ENCODE peak calls at places on chromosome 22, in eight cellular contexts. Z is IMR-90, P is GM06990, H is GM10248, V is EH, I is NCI-H345, Y is substantia nigra, T is GM12878. R is an unnamed sample.

GRCh38 chr22:31346255-31346732 is at the start of gene PATZ1:
- DNase-seq in I (peak), Y (peak), P (peak), T (no peak), Z (peak), V (peak), H (peak), R (peak)

GRCh38 chr22:39643311-39644083 is 72.9 kb downstream of the CACNA1I start:
- DNase-seq in P (no peak), Z (peak), V (peak), I (no peak), H (no peak), T (no peak), Y (no peak), R (no peak)

GRCh38 chr22:19766506-19767426 is 6.2 kb downstream of the TBX1 start:
- DNase-seq in Y (no peak), T (no peak), V (peak), I (no peak), P (peak), Z (no peak), H (no peak), R (no peak)

GRCh38 chr22:17777717-17778044 is 3.4 kb upstream of the BID start:
- DNase-seq in V (no peak), H (no peak), P (no peak), Y (no peak), I (no peak), T (no peak), Z (no peak), R (no peak)

GRCh38 chr22:42959472-42960145 is 55.3 kb downstream of the PACSIN2 start:
- DNase-seq in P (no peak), T (no peak), V (peak), H (no peak), I (no peak), Z (peak), Y (no peak), R (no peak)

GRCh38 chr22:20280866-20281265 is 12.7 kb upstream of the RTN4R start:
- DNase-seq in V (no peak), Z (no peak), H (no peak), I (no peak), P (no peak), T (no peak), Y (no peak), R (no peak)

GRCh38 chr22:21621891-21622623 is 7.8 kb downstream of the YDJC start:
- DNase-seq in I (no peak), H (no peak), Z (no peak), Y (no peak), P (no peak), T (no peak), V (no peak), R (no peak)

GRCh38 chr22:38271927-38272372 is 860 bp downstream of the TMEM184B start:
- DNase-seq in Z (no peak), H (no peak), Y (no peak), P (no peak), T (no peak), V (peak), I (peak), R (peak)

GRCh38 chr22:27795053-27795452 is 6.5 kb downstream of the MN1 start:
- DNase-seq in V (no peak), P (no peak), H (no peak), I (no peak), T (no peak), Y (no peak), Z (no peak), R (no peak)

GRCh38 chr22:37443086-37443485 is 15.8 kb upstream of the ELFN2 start:
- DNase-seq in T (no peak), I (no peak), Y (no peak), H (no peak), V (no peak), P (no peak), Z (no peak), R (no peak)

GRCh38 chr22:17949926-17950473 is 74.4 kb downstream of the MICAL3 start:
- DNase-seq in Y (no peak), T (no peak), H (no peak), V (no peak), I (no peak), Z (no peak), P (no peak), R (no peak)

GRCh38 chr22:37242395-37242918 is 1.6 kb downstream of the RAC2 start:
- DNase-seq in P (peak), Z (peak), I (no peak), Y (no peak), V (peak), H (peak), T (peak), R (no peak)

GRCh38 chr22:41780714-41781507 is 19.6 kb upstream of the CCDC134 start:
- DNase-seq in T (peak), Z (peak), V (peak), Y (no peak), H (peak), I (no peak), P (peak), R (no peak)

GRCh38 chr22:43477966-43478365 is 66.2 kb downstream of the MPPED1 start:
- DNase-seq in I (no peak), Z (no peak), H (no peak), T (no peak), V (no peak), Y (no peak), P (no peak), R (peak)

GRCh38 chr22:20656516-20656901 is 117.4 kb upstream of the SERPIND1 start:
- DNase-seq in H (no peak), P (no peak), Z (no peak), Y (no peak), I (no peak), V (no peak), T (no peak), R (no peak)

GRCh38 chr22:39686178-39686620 is 115.6 kb downstream of the CACNA1I start:
- DNase-seq in T (no peak), Y (no peak), I (no peak), P (no peak), V (no peak), H (no peak), Z (no peak), R (no peak)

GRCh38 chr22:26308467-26308866 is 120.6 kb upstream of the ASPHD2 start:
- DNase-seq in T (no peak), P (no peak), Y (no peak), I (no peak), Z (no peak), V (no peak), H (no peak), R (no peak)

GRCh38 chr22:40216041-40216756 is 38.5 kb downstream of the TNRC6B start:
- DNase-seq in T (peak), V (no peak), I (no peak), Z (no peak), Y (no peak), P (peak), H (peak), R (no peak)

GRCh38 chr22:22955866-22956535 is 68.4 kb downstream of the IGLL5 start:
- DNase-seq in Y (peak), Z (peak), H (peak), T (no peak), P (no peak), I (peak), V (peak), R (peak)

GRCh38 chr22:44396727-44397722 is 84.3 kb upstream of the SHISAL1 start:
- DNase-seq in P (no peak), T (no peak), Y (no peak), H (no peak), Z (no peak), V (no peak), I (no peak), R (no peak)

GRCh38 chr22:43296279-43296902 is 46.8 kb downstream of the SCUBE1 start:
- DNase-seq in H (no peak), T (no peak), P (no peak), I (no peak), Z (no peak), V (no peak), Y (no peak), R (no peak)

GRCh38 chr22:43890901-43891331 is 897 bp downstream of the PNPLA5 start:
- DNase-seq in Y (no peak), Z (peak), I (no peak), P (no peak), V (no peak), H (no peak), T (no peak), R (no peak)

GRCh38 chr22:39215430-39216142 is 29.2 kb downstream of the PDGFB start:
- DNase-seq in T (no peak), Y (no peak), I (no peak), P (no peak), V (no peak), H (peak), Z (no peak), R (no peak)

GRCh38 chr22:41579297-41579996 is 10.2 kb downstream of the PMM1 start:
- DNase-seq in Y (no peak), I (no peak), V (no peak), Z (no peak), H (no peak), T (no peak), P (no peak), R (no peak)

GRCh38 chr22:26502688-26503561 is 9.3 kb downstream of the TFIP11 start:
- DNase-seq in H (peak), T (no peak), P (peak), V (peak), Z (peak), I (no peak), Y (no peak), R (peak)

GRCh38 chr22:18947905-18948304 is 11.8 kb upstream of the PRODH start:
- DNase-seq in V (no peak), Z (no peak), I (no peak), H (no peak), T (no peak), P (no peak), Y (no peak), R (no peak)

GRCh38 chr22:48627203-48627602 is 1200.5 kb downstream of the BRD1 start:
- DNase-seq in I (peak), T (no peak), P (no peak), H (no peak), V (no peak), Z (no peak), Y (no peak), R (peak)

GRCh38 chr22:36577019-36577418 is 48.1 kb upstream of the EIF3D start:
- DNase-seq in H (no peak), Z (peak), Y (no peak), V (peak), I (no peak), P (no peak), T (no peak), R (no peak)

GRCh38 chr22:44439356-44440223 is 58.4 kb downstream of the RTL6 start:
- DNase-seq in H (no peak), P (no peak), I (no peak), V (no peak), Y (no peak), Z (no peak), T (no peak), R (no peak)

GRCh38 chr22:38870312-38870741 is 1.7 kb downstream of the CBX6 start:
- DNase-seq in Y (peak), T (peak), P (peak), Z (peak), V (peak), I (peak), H (peak), R (peak)

GRCh38 chr22:49039625-49040024 is 788.0 kb downstream of the BRD1 start:
- DNase-seq in I (no peak), Y (no peak), H (no peak), P (no peak), V (no peak), Z (no peak), T (no peak), R (no peak)

GRCh38 chr22:38937036-38937435 is 20.4 kb upstream of the APOBEC3A start:
- DNase-seq in Z (no peak), H (no peak), P (no peak), Y (no peak), V (no peak), I (no peak), T (no peak), R (no peak)

GRCh38 chr22:47176573-47177333 is 414.3 kb downstream of the TBC1D22A start:
- DNase-seq in Z (no peak), V (no peak), P (peak), I (no peak), T (no peak), H (no peak), Y (no peak), R (no peak)

GRCh38 chr22:24510694-24511625 is 15.8 kb downstream of the UPB1 start:
- DNase-seq in I (no peak), P (no peak), Z (peak), T (no peak), Y (no peak), V (peak), H (no peak), R (no peak)

R was measured in NCI-H1105 treated with DMSO at 0.1 percent for 48 hours.